ENCODE peak calls at places on chromosomes 12 and 14, in six cellular contexts. K is aorta, R is stomach, H is transverse colon, Z is IMR-90, Q is heart left ventricle. X is an unnamed sample.
A peak's percentile ranks its signal among the peaks of the same experiment; 100 is the strongest.

GRCh38 chr14:68369289-68369925 is 423.5 kb downstream of the ZFP36L1 start:
- DNase-seq in K (no peak), H (no peak), Z (no peak), Q (no peak), R (no peak), X (no peak)

GRCh38 chr14:26199599-26200370 is 398.0 kb downstream of the NOVA1 start:
- DNase-seq in K (no peak), Q (no peak), H (no peak), Z (no peak), R (no peak), X (no peak)

GRCh38 chr14:71932229-71932951 is at the start of gene RGS6:
- DNase-seq in Z (no peak), H (peak; percentile 12), R (peak; percentile 28), K (no peak), Q (peak; percentile 63), X (peak; percentile 49)

GRCh38 chr12:27861428-27862167 is 81.6 kb upstream of the MANSC4 start:
- DNase-seq in K (no peak), Z (peak; percentile 59), H (peak; percentile 57), Q (peak; percentile 86), R (peak; percentile 51), X (no peak)

GRCh38 chr14:92692822-92693226 is 55.6 kb downstream of the LGMN start:
- DNase-seq in K (peak; percentile 79), R (peak; percentile 75), H (peak; percentile 67), Z (peak; percentile 29), Q (peak; percentile 94), X (peak; percentile 70)

GRCh38 chr12:43742106-43742505 is 16.5 kb downstream of the PUS7L start:
- DNase-seq in Q (no peak), R (no peak), K (no peak), Z (peak; percentile 94), H (no peak), X (no peak)

GRCh38 chr14:89231426-89232113 is 185.5 kb downstream of the FOXN3 start:
- DNase-seq in Q (no peak), H (no peak), R (no peak), Z (no peak), K (no peak), X (no peak)

GRCh38 chr12:16349132-16349463 is 1.7 kb downstream of the MGST1 start:
- DNase-seq in Q (peak; percentile 61), H (peak; percentile 67), R (peak; percentile 73), K (peak; percentile 55), Z (peak; percentile 96), X (peak; percentile 69)

GRCh38 chr12:6817662-6818157 is 3.9 kb upstream of the GPR162 start:
- DNase-seq in H (no peak), K (no peak), Z (no peak), Q (no peak), R (no peak), X (no peak)

GRCh38 chr14:54901380-54902142 is 1.1 kb downstream of the GCH1 start:
- DNase-seq in K (no peak), Q (no peak), Z (no peak), H (peak; percentile 29), R (no peak), X (no peak)

GRCh38 chr12:113109872-113110623 is 25.5 kb downstream of the RASAL1 start:
- DNase-seq in H (no peak), R (no peak), Z (no peak), K (peak; percentile 18), Q (no peak), X (no peak)

GRCh38 chr12:2374092-2374740 is 321.4 kb downstream of the CACNA1C start:
- DNase-seq in K (no peak), Z (peak; percentile 10), Q (no peak), R (no peak), H (no peak), X (no peak)
- H3K4me3 ChIP-seq in K (no peak overlapping the region), Z (no peak overlapping the region), Q (no peak overlapping the region), R (no peak overlapping the region), H (no peak overlapping the region), X (no peak overlapping the region)

DNA sequence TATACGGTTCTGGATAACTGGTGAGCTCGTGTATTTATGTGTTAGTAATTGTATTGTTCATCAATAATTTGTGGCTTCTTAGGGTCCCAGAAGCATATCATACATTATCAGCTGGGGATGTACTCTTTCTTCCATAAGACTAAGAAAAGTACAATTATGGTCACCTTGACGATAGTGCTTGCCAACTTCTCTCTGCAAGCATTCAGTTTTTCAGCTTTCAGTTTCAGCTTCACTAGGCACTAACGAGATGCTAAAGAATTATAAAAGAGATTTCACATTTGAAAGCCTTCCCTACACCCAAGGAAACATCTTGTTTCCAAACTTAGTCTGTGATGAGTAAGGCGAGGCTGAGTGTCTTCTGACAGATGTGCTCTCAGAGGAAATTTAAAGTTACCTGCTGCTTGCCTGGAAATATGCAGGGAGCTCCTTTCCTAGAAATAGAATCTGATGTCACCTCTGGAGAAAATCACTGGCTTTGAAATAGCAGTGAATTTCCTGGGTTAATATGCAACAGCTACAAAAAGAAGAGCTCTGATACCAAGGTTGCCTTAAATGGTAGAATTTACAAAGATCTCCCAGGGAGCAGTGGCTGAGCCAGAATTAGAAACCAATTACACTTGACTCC is 1419.9 kb upstream of the TMEM132C start:
- DNase-seq in H (no peak), Q (no peak), Z (no peak), K (no peak), R (no peak), X (no peak)
- H3K27me3 ChIP-seq in H (no peaks in the 10 kb centered on the region), Q (no peaks in the 10 kb centered on the region), Z (no peaks in the 10 kb centered on the region), K (no peaks in the 10 kb centered on the region), R (no peaks in the 10 kb centered on the region), X (no peaks in the 10 kb centered on the region)

DNA sequence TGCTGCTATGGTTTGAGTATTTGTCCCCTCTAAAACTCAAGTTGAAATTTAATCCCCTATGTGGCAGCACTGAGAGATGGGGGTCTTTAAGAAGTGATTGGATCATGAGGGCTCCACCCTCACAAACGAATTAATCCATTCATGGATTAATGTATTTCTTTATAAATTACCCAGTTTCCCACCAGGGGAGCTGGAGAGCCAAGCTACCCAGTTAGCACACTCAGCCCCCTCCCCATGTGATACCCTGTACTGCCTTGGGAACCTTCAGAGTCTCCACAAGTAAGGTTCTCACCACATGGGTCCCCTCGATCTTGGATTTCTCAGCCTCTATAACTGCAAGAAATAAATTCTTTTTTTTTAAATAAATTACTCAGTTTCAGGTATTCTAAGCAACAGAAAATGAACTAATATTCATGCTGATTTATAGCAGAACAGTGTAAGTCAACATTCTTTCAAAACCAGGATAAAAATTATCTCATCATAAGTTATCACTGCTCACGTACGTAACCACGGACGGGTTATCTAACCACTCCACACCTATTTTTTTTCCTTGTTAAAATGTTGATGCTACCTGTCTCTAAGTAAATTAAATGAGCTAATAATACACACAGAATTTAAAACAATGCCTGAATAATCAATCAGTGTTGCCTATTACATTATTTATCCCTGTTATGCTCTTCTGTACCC is 3.6 kb downstream of the NAP1L1 start:
- DNase-seq in Q (no peak), R (no peak), K (no peak), Z (no peak), H (no peak), X (no peak)
- H3K4me3 ChIP-seq in Q (no peak overlapping the region), R (no peak overlapping the region), K (no peak overlapping the region), Z (no peak overlapping the region), H (no peak overlapping the region), X (no peak overlapping the region)

GRCh38 chr14:75522919-75523318 is 650 bp downstream of the BATF start:
- DNase-seq in Q (no peak), R (no peak), Z (no peak), K (no peak), H (no peak), X (no peak)
- H3K27me3 ChIP-seq in Q (no peaks in the 10 kb centered on the region), R (no peaks in the 10 kb centered on the region), Z (peaks cover 21% of the 10 kb centered on the region), K (no peaks in the 10 kb centered on the region), H (peaks cover 6% of the 10 kb centered on the region), X (no peaks in the 10 kb centered on the region)

GRCh38 chr14:102234331-102235264 is 70.4 kb downstream of the MOK start:
- DNase-seq in Q (no peak), R (no peak), H (no peak), Z (no peak), K (no peak), X (no peak)
- H3K4me3 ChIP-seq in Q (no peak overlapping the region), R (peak overlapping the region; percentile 27), H (no peak overlapping the region), Z (no peak overlapping the region), K (no peak overlapping the region), X (no peak overlapping the region)

GRCh38 chr12:52984136-52984535 is 22.1 kb upstream of the EIF4B start:
- DNase-seq in H (no peak), Q (no peak), K (no peak), Z (no peak), R (no peak), X (peak; percentile 25)
- H3K27me3 ChIP-seq in H (no peaks in the 10 kb centered on the region), Q (no peaks in the 10 kb centered on the region), K (no peaks in the 10 kb centered on the region), Z (peaks cover 9% of the 10 kb centered on the region), R (no peaks in the 10 kb centered on the region), X (no peaks in the 10 kb centered on the region)

GRCh38 chr14:74325446-74325845 is 22.7 kb upstream of the ABCD4 start:
- DNase-seq in R (no peak), Q (no peak), H (no peak), Z (no peak), K (no peak), X (no peak)
- H3K4me3 ChIP-seq in R (no peak overlapping the region), Q (no peak overlapping the region), H (no peak overlapping the region), Z (no peak overlapping the region), K (no peak overlapping the region), X (no peak overlapping the region)

GRCh38 chr14:77267937-77268699 is 2.9 kb downstream of the NGB start:
- DNase-seq in H (no peak), Q (no peak), K (no peak), Z (no peak), R (no peak), X (no peak)
- H3K27me3 ChIP-seq in H (peaks cover 49% of the 10 kb centered on the region), Q (peaks cover 30% of the 10 kb centered on the region), K (peaks cover 5% of the 10 kb centered on the region), Z (peaks cover 56% of the 10 kb centered on the region), R (peaks cover 32% of the 10 kb centered on the region), X (peaks cover 4% of the 10 kb centered on the region)

GRCh38 chr12:76259660-76260389 is 88.4 kb downstream of the BBS10 start:
- DNase-seq in Z (peak; percentile 94), Q (no peak), R (no peak), K (no peak), H (no peak), X (no peak)

GRCh38 chr12:76256341-76256740 is 91.9 kb downstream of the BBS10 start:
- DNase-seq in R (no peak), H (no peak), K (no peak), Z (no peak), Q (no peak), X (no peak)

GRCh38 chr12:76256904-76257303 is 91.3 kb downstream of the BBS10 start:
- DNase-seq in Z (no peak), K (no peak), R (no peak), Q (no peak), H (no peak), X (no peak)

GRCh38 chr12:76260390-76260748 is 87.8 kb downstream of the BBS10 start:
- DNase-seq in K (no peak), Q (no peak), R (no peak), H (no peak), Z (peak; percentile 55), X (no peak)

DNA sequence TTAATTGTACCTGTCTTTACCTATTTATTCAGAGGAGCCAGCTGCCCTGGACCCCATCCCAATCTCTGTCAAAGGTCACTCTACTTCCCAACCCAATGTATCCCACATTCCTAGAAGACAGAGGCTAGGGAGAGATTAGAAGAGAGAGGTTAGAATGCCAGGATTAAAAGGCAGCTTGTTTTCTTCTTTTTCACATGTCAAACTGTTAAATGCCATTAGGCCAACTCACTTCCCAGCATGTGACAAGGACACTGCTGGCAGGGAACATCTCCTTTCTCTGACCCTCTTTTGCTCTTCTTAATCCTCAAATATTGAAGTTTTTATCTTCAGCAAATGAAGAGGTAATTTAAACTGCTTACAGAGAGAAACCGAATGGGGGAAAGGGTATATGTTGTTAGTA is 89.1 kb downstream of the BBS10 start:
- DNase-seq in K (no peak), Q (no peak), Z (peak; percentile 44), R (no peak), H (no peak), X (no peak)
- H3K4me3 ChIP-seq in K (no peak overlapping the region), Q (no peak overlapping the region), Z (no peak overlapping the region), R (no peak overlapping the region), H (no peak overlapping the region), X (no peak overlapping the region)